ENCODE peak calls at places on chromosomes 1 and 21, in ten cellular contexts. G, U, M, N, Q, I, Z, Y, V and H are unnamed samples.

GRCh38 chr1:47317841-47318240 is 3.9 kb upstream of the STIL start:
- DNase-seq in G (no peak), U (no peak), M (peak; percentile 97), N (no peak), Q (no peak), I (no peak), Z (no peak), Y (no peak), V (no peak), H (peak; percentile 55)

GRCh38 chr21:40850071-40850470 is 3.1 kb upstream of the DSCAM start:
- DNase-seq in G (no peak), U (no peak), M (no peak), N (no peak), Q (no peak), I (no peak), Z (no peak), Y (no peak), V (no peak), H (peak; percentile 60)

GRCh38 chr1:42730988-42731387 is 9.0 kb downstream of the CLDN19 start:
- DNase-seq in G (no peak), U (no peak), M (no peak), N (no peak), Q (no peak), I (no peak), Z (no peak), Y (no peak), V (no peak), H (peak; percentile 63)

GRCh38 chr1:10624256-10625050 is 149.7 kb downstream of the PEX14 start:
- DNase-seq in G (no peak), U (no peak), M (no peak), N (peak; percentile 7), Q (peak; percentile 50), I (no peak), Z (no peak), Y (no peak), V (no peak), H (no peak)

GRCh38 chr1:3924186-3924815 is 24.2 kb upstream of the C1orf174 start:
- DNase-seq in G (no peak), U (no peak), M (no peak), N (no peak), Q (no peak), I (no peak), Z (no peak), Y (no peak), V (no peak), H (no peak)

GRCh38 chr1:221923921-221924598 is 182.2 kb upstream of the DUSP10 start:
- DNase-seq in G (no peak), U (no peak), M (peak; percentile 68), N (no peak), Q (no peak), I (no peak), Z (no peak), Y (no peak), V (no peak), H (no peak)

GRCh38 chr21:25887646-25888321 is 153.0 kb downstream of the GABPA start:
- DNase-seq in G (no peak), U (no peak), M (no peak), N (no peak), Q (no peak), I (no peak), Z (no peak), Y (peak; percentile 75), V (no peak), H (no peak)

GRCh38 chr1:79004916-79005315 is 1.6 kb downstream of the ADGRL4 start:
- DNase-seq in G (no peak), U (no peak), M (no peak), N (no peak), Q (no peak), I (no peak), Z (no peak), Y (no peak), V (no peak), H (no peak)

GRCh38 chr21:45011911-45012660 is 62.3 kb upstream of the ADARB1 start:
- DNase-seq in G (peak; percentile 62), U (peak; percentile 52), M (peak; percentile 92), N (no peak), Q (no peak), I (no peak), Z (peak; percentile 89), Y (peak; percentile 95), V (no peak), H (peak; percentile 90)

GRCh38 chr1:41245659-41246058 is 3.6 kb upstream of the SCMH1 start:
- DNase-seq in G (no peak), U (no peak), M (no peak), N (no peak), Q (no peak), I (peak; percentile 64), Z (no peak), Y (no peak), V (no peak), H (no peak)

GRCh38 chr1:245091818-245092637 is 62.8 kb upstream of the KIF26B start:
- DNase-seq in G (peak; percentile 16), U (peak; percentile 26), M (peak; percentile 95), N (peak; percentile 74), Q (peak; percentile 54), I (no peak), Z (no peak), Y (peak; percentile 84), V (no peak), H (peak; percentile 97)

GRCh38 chr1:235465066-235465465 is 39.2 kb downstream of the B3GALNT2 start:
- DNase-seq in G (no peak), U (no peak), M (no peak), N (no peak), Q (no peak), I (no peak), Z (no peak), Y (no peak), V (no peak), H (no peak)

GRCh38 chr21:45458281-45459170 is 53.6 kb downstream of the COL18A1 start:
- DNase-seq in G (peak; percentile 11), U (no peak), M (no peak), N (no peak), Q (no peak), I (no peak), Z (no peak), Y (no peak), V (no peak), H (no peak)

GRCh38 chr1:26035203-26035958 is 10.5 kb downstream of the SLC30A2 start:
- DNase-seq in G (peak; percentile 94), U (peak; percentile 95), M (peak; percentile 85), N (peak; percentile 99), Q (peak; percentile 93), I (peak; percentile 94), Z (peak; percentile 99), Y (peak; percentile 86), V (peak; percentile 94), H (peak; percentile 78)

GRCh38 chr1:206435450-206435849 is 34.8 kb upstream of the IKBKE start:
- DNase-seq in G (no peak), U (no peak), M (no peak), N (no peak), Q (no peak), I (no peak), Z (no peak), Y (no peak), V (no peak), H (peak; percentile 35)

GRCh38 chr1:85325920-85326319 is 49.5 kb upstream of the BCL10 start:
- DNase-seq in G (no peak), U (no peak), M (no peak), N (no peak), Q (no peak), I (no peak), Z (no peak), Y (peak; percentile 82), V (no peak), H (peak; percentile 69)

GRCh38 chr1:151416231-151416630 is 16.9 kb downstream of the PSMB4 start:
- DNase-seq in G (peak; percentile 25), U (peak; percentile 27), M (peak; percentile 63), N (no peak), Q (no peak), I (no peak), Z (no peak), Y (no peak), V (no peak), H (peak; percentile 86)

GRCh38 chr1:30743584-30744059 is 14.0 kb downstream of the LAPTM5 start:
- DNase-seq in G (no peak), U (peak; percentile 41), M (no peak), N (no peak), Q (no peak), I (peak; percentile 96), Z (no peak), Y (no peak), V (peak; percentile 70), H (peak; percentile 83)
- H3K4me3 ChIP-seq in G (no peak overlapping the region), U (no peak overlapping the region), M (no peak overlapping the region), N (no peak overlapping the region), Q (no peak overlapping the region), I (peak overlapping the region; percentile 32), Z (no peak overlapping the region), Y (no peak overlapping the region), V (peak overlapping the region; percentile 25), H (no peak overlapping the region)

GRCh38 chr1:181391297-181391905 is 91.9 kb upstream of the CACNA1E start:
- DNase-seq in G (no peak), U (peak; percentile 20), M (no peak), N (no peak), Q (no peak), I (no peak), Z (peak; percentile 29), Y (no peak), V (no peak), H (no peak)
- TF ChIP-seq CTCF in G (no peak), U (no peak), M (no peak), N (no peak), Q (no peak), I (no peak), Z (peak; percentile 35), Y (no peak), V (no peak), H (no peak)

GRCh38 chr1:56320873-56321272 is 258.5 kb downstream of the PLPP3 start:
- DNase-seq in G (no peak), U (no peak), M (no peak), N (no peak), Q (no peak), I (no peak), Z (no peak), Y (no peak), V (no peak), H (no peak)
- H3K4me3 ChIP-seq in G (no peak overlapping the region), U (no peak overlapping the region), M (no peak overlapping the region), N (no peak overlapping the region), Q (no peak overlapping the region), I (no peak overlapping the region), Z (no peak overlapping the region), Y (no peak overlapping the region), V (no peak overlapping the region), H (no peak overlapping the region)

DNA sequence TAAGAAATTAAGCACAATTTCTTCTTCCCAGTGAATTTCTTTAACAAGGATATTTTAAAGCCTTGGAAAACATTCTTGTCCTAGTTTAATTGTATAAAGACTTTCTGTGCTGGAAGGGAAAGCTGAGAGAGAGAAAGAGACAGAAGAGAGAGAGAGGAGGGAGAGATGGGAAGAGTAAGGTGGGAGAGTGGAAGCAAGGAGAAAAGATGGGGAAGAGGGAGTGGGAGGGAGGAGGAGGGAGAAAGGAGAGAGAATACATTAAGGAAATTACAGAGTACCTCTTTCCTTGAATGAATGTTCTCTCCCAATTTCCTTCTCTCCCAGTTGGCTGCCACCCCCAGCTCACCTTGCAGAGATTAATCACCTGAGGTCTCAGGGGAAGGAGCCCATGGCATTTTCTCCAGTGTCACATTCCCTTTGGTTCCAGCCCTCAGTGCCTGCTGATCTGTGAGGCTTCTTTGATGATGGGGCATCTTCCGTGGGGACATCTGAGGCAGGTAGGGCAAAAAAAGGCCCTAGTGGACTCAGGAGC is 32.4 kb upstream of the KCNA10 start:
- DNase-seq in G (no peak), U (no peak), M (no peak), N (no peak), Q (no peak), I (no peak), Z (no peak), Y (no peak), V (no peak), H (no peak)
- TF ChIP-seq CTCF in G (no peak), U (no peak), M (no peak), N (no peak), Q (no peak), I (no peak), Z (no peak), Y (no peak), V (no peak), H (no peak)